ENCODE peak calls at places on chromosomes 12 and 14, in ten cellular contexts. O is NCI-H2029; N is A549; M is activated CD8-positive, alpha-beta memory T cell treated with anti-CD3 and anti-CD28 coated beads for 24 hours; W is effector CD4-positive, alpha-beta T cell; T is neural progenitor cell; S is stimulated activated CD4-positive, alpha-beta T cell treated with anti-CD3 and anti-CD28 coated beads, Interleukin-1b, Interleukin-23, amount 100 ng/mL, for 24 hours; R is NCI-H460; U is GM23338; P is activated gamma-delta T cell treated with anti-CD3 and anti-CD28 coated beads, Interleukin-2, amount 50 U/mL, for 16 hours. J is an unnamed sample.

GRCh38 chr12:116971222-116971621 is 60.5 kb downstream of the FBXW8 start:
- DNase-seq in O (no peak), R (no peak), U (no peak), S (no peak), P (no peak), W (no peak), N (no peak), T (no peak), M (no peak), J (no peak)

GRCh38 chr12:3168775-3169221 is 91.6 kb downstream of the TSPAN9 start:
- DNase-seq in S (no peak), O (peak), P (no peak), T (no peak), U (no peak), W (no peak), R (peak), M (no peak), N (peak), J (peak)

GRCh38 chr14:61080591-61081010 is 99.6 kb downstream of the SLC38A6 start:
- DNase-seq in U (peak), M (no peak), W (no peak), P (no peak), T (no peak), R (no peak), N (no peak), S (no peak), O (no peak), J (no peak)

GRCh38 chr12:14961466-14962155 is at the start of gene ARHGDIB:
- DNase-seq in P (peak), M (peak), S (no peak), N (no peak), T (no peak), R (no peak), O (no peak), U (peak), W (peak), J (no peak)

GRCh38 chr14:101843665-101844064 is 82.2 kb downstream of the PPP2R5C start:
- DNase-seq in W (peak), R (no peak), S (peak), M (no peak), P (no peak), O (no peak), N (no peak), T (no peak), U (peak), J (peak)

GRCh38 chr14:68842298-68842697 is 49.4 kb upstream of the ZFP36L1 start:
- DNase-seq in N (no peak), S (no peak), P (no peak), W (no peak), R (no peak), O (no peak), M (no peak), U (no peak), T (no peak), J (no peak)

GRCh38 chr12:131105736-131106356 is 152.1 kb downstream of the ADGRD1 start:
- DNase-seq in R (no peak), S (peak), U (no peak), T (no peak), M (peak), W (no peak), O (no peak), N (no peak), P (peak), J (no peak)

GRCh38 chr14:103629503-103630121 is 601 bp downstream of the KLC1 start:
- DNase-seq in W (peak), M (peak), N (peak), R (no peak), S (no peak), U (peak), O (no peak), P (no peak), T (peak), J (peak)

GRCh38 chr12:111063296-111064026 is 143.1 kb upstream of the MYL2 start:
- DNase-seq in P (no peak), T (no peak), U (no peak), M (no peak), W (no peak), S (no peak), N (peak), R (no peak), O (no peak), J (no peak)

GRCh38 chr14:74875941-74876913 is at the start of gene PROX2:
- DNase-seq in P (peak), T (peak), W (no peak), S (no peak), U (peak), N (no peak), O (no peak), R (no peak), M (peak), J (no peak)

GRCh38 chr12:29320295-29321090 is 60.5 kb downstream of the ERGIC2 start:
- DNase-seq in O (no peak), S (no peak), W (no peak), R (no peak), M (no peak), N (no peak), P (no peak), T (no peak), U (no peak), J (no peak)

GRCh38 chr12:88914967-88915366 is 334.7 kb upstream of the KITLG start:
- DNase-seq in O (no peak), P (no peak), S (no peak), U (no peak), T (no peak), N (no peak), W (no peak), M (no peak), R (no peak), J (no peak)

GRCh38 chr12:20415013-20415412 is 46.7 kb downstream of the PDE3A start:
- DNase-seq in O (no peak), M (no peak), U (no peak), R (no peak), T (no peak), N (no peak), P (no peak), S (no peak), W (no peak), J (no peak)

GRCh38 chr14:68619805-68620574 is 172.9 kb downstream of the ZFP36L1 start:
- DNase-seq in W (no peak), P (no peak), U (no peak), O (no peak), N (no peak), R (no peak), T (no peak), M (peak), S (no peak), J (no peak)

GRCh38 chr14:36663404-36664321 is 2.0 kb downstream of the PAX9 start:
- DNase-seq in O (no peak), T (peak), W (no peak), P (no peak), R (no peak), U (peak), M (no peak), S (no peak), N (no peak), J (no peak)

GRCh38 chr14:88437659-88438058 is 52.2 kb downstream of the SPATA7 start:
- DNase-seq in S (no peak), W (no peak), P (no peak), O (no peak), R (no peak), N (no peak), T (peak), U (no peak), M (no peak), J (no peak)

GRCh38 chr14:68894123-68894522 is 85.0 kb downstream of the ACTN1 start:
- DNase-seq in M (no peak), S (no peak), W (no peak), P (no peak), O (no peak), R (no peak), T (no peak), N (no peak), U (no peak), J (no peak)

GRCh38 chr14:104789752-104790743 is 5.5 kb downstream of the AKT1 start:
- DNase-seq in U (no peak), N (no peak), R (no peak), S (no peak), W (no peak), M (no peak), T (no peak), P (no peak), O (no peak), J (no peak)

GRCh38 chr14:22850944-22851790 is 14.8 kb downstream of the MMP14 start:
- DNase-seq in W (no peak), S (no peak), O (no peak), M (no peak), T (no peak), U (no peak), R (no peak), N (no peak), P (no peak), J (no peak)

GRCh38 chr12:110349521-110350151 is 53.9 kb downstream of the ANAPC7 start:
- DNase-seq in O (no peak), N (no peak), T (no peak), M (peak), W (peak), R (no peak), U (no peak), P (peak), S (peak), J (no peak)

GRCh38 chr12:31406345-31406744 is 80.4 kb upstream of the SINHCAF start:
- DNase-seq in R (no peak), M (no peak), T (no peak), N (no peak), U (no peak), O (no peak), P (no peak), S (no peak), W (no peak), J (no peak)

GRCh38 chr12:52214421-52214802 is 18.6 kb upstream of the KRT7 start:
- DNase-seq in R (no peak), T (no peak), N (no peak), P (no peak), W (no peak), O (no peak), U (no peak), M (no peak), S (no peak), J (peak)

GRCh38 chr12:31315089-31315725 is 10.7 kb downstream of the SINHCAF start:
- DNase-seq in P (no peak), S (no peak), O (no peak), N (no peak), U (no peak), M (no peak), W (no peak), T (no peak), R (no peak), J (no peak)

GRCh38 chr14:61860294-61860918 is 98.2 kb downstream of the SNAPC1 start:
- DNase-seq in N (peak), T (peak), W (peak), S (peak), O (peak), P (peak), U (peak), R (peak), M (peak), J (peak)

GRCh38 chr12:39199371-39199770 is 243.5 kb downstream of the KIF21A start:
- DNase-seq in M (no peak), N (no peak), W (no peak), T (no peak), S (no peak), O (no peak), P (no peak), R (no peak), U (no peak), J (no peak)

GRCh38 chr12:47776471-47777143 is 3.6 kb downstream of the SLC48A1 start:
- DNase-seq in O (no peak), W (no peak), T (no peak), U (no peak), P (no peak), M (no peak), S (no peak), N (no peak), R (no peak), J (no peak)